ENCODE peak calls at places on chromosomes 3 and 15, in four cellular contexts. O is GM12878, Y is HCT116, X is K562. S is an unnamed sample.

GRCh38 chr3:33826688-33827087 is 28.3 kb downstream of the PDCD6IP start:
- DNase-seq in O (no peak), Y (no peak), X (no peak), S (no peak)

GRCh38 chr3:138188013-138188352 is 882 bp downstream of the ARMC8 start:
- DNase-seq in O (no peak), Y (no peak), X (peak), S (no peak)

GRCh38 chr3:179606534-179607085 is 2.0 kb downstream of the NDUFB5 start:
- DNase-seq in O (no peak), Y (no peak), X (no peak), S (no peak)

GRCh38 chr3:71551286-71551919 is 32.1 kb downstream of the FOXP1 start:
- DNase-seq in O (no peak), Y (no peak), X (no peak), S (no peak)

GRCh38 chr3:194983121-194983520 is 287.8 kb downstream of the XXYLT1 start:
- DNase-seq in O (no peak), Y (no peak), X (no peak), S (no peak)

GRCh38 chr3:25620508-25620907 is 44.2 kb downstream of the TOP2B start:
- DNase-seq in O (no peak), Y (no peak), X (no peak), S (no peak)

GRCh38 chr15:91865903-91866302 is 12.4 kb downstream of the SLCO3A1 start:
- DNase-seq in O (no peak), Y (no peak), X (no peak), S (no peak)

GRCh38 chr3:29686889-29687592 is 406.2 kb downstream of the RBMS3 start:
- DNase-seq in O (peak), Y (no peak), X (no peak), S (peak)

GRCh38 chr3:170641510-170642236 is 55.8 kb upstream of the SLC7A14 start:
- DNase-seq in O (no peak), Y (no peak), X (no peak), S (no peak)

GRCh38 chr3:115713247-115713646 is 89.9 kb downstream of the GAP43 start:
- DNase-seq in O (no peak), Y (no peak), X (no peak), S (peak)

GRCh38 chr15:48572823-48573222 is 72.7 kb downstream of the FBN1 start:
- DNase-seq in O (no peak), Y (no peak), X (no peak), S (no peak)

GRCh38 chr3:173622156-173622555 is 224.6 kb downstream of the NLGN1 start:
- DNase-seq in O (no peak), Y (no peak), X (no peak), S (no peak)

GRCh38 chr3:65741540-65741939 is 297.2 kb downstream of the MAGI1 start:
- DNase-seq in O (no peak), Y (no peak), X (no peak), S (no peak)

GRCh38 chr15:88906551-88906950 is 6.6 kb downstream of the MFGE8 start:
- DNase-seq in O (no peak), Y (no peak), X (no peak), S (no peak)

GRCh38 chr3:129890125-129890524 is 3.4 kb downstream of the TMCC1 start:
- DNase-seq in O (peak), Y (no peak), X (no peak), S (no peak)
- TF ChIP-seq MAX in O (no peak), Y (no peak), X (no peak), S (no peak)

GRCh38 chr15:69478259-69478687 is 25.7 kb downstream of the RPLP1 start:
- DNase-seq in O (no peak), Y (peak), X (peak), S (peak)
- TF ChIP-seq ZBTB33 in O (no peak), Y (no peak), X (no peak), S (no peak)

GRCh38 chr15:31031471-31032064 is 40.1 kb upstream of the MTMR10 start:
- DNase-seq in O (peak), Y (no peak), X (no peak), S (no peak)
- TF ChIP-seq MAX in O (no peak), Y (no peak), X (no peak), S (no peak)

GRCh38 chr15:39786444-39787056 is 3.9 kb upstream of the FSIP1 start:
- DNase-seq in O (no peak), Y (peak), X (no peak), S (peak)
- TF ChIP-seq ZBTB33 in O (no peak), Y (no peak), X (no peak), S (no peak)

S was measured in SK-N-SH.